ENCODE peak calls at places on chromosomes 11 and 22, in seven cellular contexts. Y, E, J, B, T, G and L are unnamed samples. For H3K4me1, the result is how much of the 10 kb centered on the place peaks cover.

GRCh38 chr22:26620197-26620596 is 1.6 kb upstream of the CRYBA4 start:
- DNase-seq in Y (no peak), E (no peak), J (no peak), B (no peak), T (no peak), G (no peak), L (no peak)

GRCh38 chr11:45850446-45850845 is 3.2 kb downstream of the CRY2 start:
- DNase-seq in Y (no peak), E (no peak), J (no peak), B (no peak), T (no peak), G (no peak), L (no peak)

GRCh38 chr11:23840872-23841271 is 656.0 kb upstream of the LUZP2 start:
- DNase-seq in Y (no peak), E (no peak), J (no peak), B (no peak), T (no peak), G (no peak), L (no peak)

GRCh38 chr22:17250380-17251129 is 31.3 kb upstream of the ADA2 start:
- DNase-seq in Y (no peak), E (no peak), J (no peak), B (no peak), T (no peak), G (no peak), L (no peak)

GRCh38 chr11:87398913-87399312 is 361.2 kb downstream of the TMEM135 start:
- DNase-seq in Y (peak), E (no peak), J (peak), B (no peak), T (peak), G (peak), L (peak)

GRCh38 chr11:69183613-69184012 is 27.9 kb downstream of the SMIM38 start:
- DNase-seq in Y (no peak), E (no peak), J (no peak), B (no peak), T (no peak), G (no peak), L (no peak)

GRCh38 chr11:118050208-118050891 is 26.5 kb upstream of the TMPRSS4 start:
- DNase-seq in Y (no peak), E (no peak), J (no peak), B (peak), T (no peak), G (no peak), L (no peak)

GRCh38 chr11:34126959-34127848 is 21.8 kb downstream of the NAT10 start:
- DNase-seq in Y (no peak), E (no peak), J (no peak), B (no peak), T (no peak), G (no peak), L (no peak)

GRCh38 chr11:31303644-31304043 is 65.9 kb downstream of the DCDC1 start:
- DNase-seq in Y (no peak), E (no peak), J (no peak), B (no peak), T (no peak), G (no peak), L (peak)

GRCh38 chr11:31301549-31302225 is 67.9 kb downstream of the DCDC1 start:
- DNase-seq in Y (no peak), E (no peak), J (no peak), B (no peak), T (no peak), G (no peak), L (no peak)
- H3K4me3 ChIP-seq in Y (no peak), E (no peak), J (no peak), B (no peak), T (no peak), G (no peak), L (no peak)

GRCh38 chr22:50303848-50304527 is 3.5 kb downstream of the PLXNB2 start:
- DNase-seq in Y (peak), E (no peak), J (no peak), B (peak), T (peak), G (no peak), L (peak)

GRCh38 chr22:50304528-50305392 is 2.7 kb downstream of the PLXNB2 start:
- DNase-seq in Y (peak), E (no peak), J (no peak), B (peak), T (peak), G (no peak), L (peak)

GRCh38 chr22:50306753-50307749 is at the start of gene PLXNB2:
- DNase-seq in Y (peak), E (peak), J (no peak), B (peak), T (peak), G (peak), L (peak)

GRCh38 chr22:50305393-50305657 is 2.1 kb downstream of the PLXNB2 start:
- DNase-seq in Y (no peak), E (no peak), J (no peak), B (no peak), T (no peak), G (no peak), L (no peak)

DNA sequence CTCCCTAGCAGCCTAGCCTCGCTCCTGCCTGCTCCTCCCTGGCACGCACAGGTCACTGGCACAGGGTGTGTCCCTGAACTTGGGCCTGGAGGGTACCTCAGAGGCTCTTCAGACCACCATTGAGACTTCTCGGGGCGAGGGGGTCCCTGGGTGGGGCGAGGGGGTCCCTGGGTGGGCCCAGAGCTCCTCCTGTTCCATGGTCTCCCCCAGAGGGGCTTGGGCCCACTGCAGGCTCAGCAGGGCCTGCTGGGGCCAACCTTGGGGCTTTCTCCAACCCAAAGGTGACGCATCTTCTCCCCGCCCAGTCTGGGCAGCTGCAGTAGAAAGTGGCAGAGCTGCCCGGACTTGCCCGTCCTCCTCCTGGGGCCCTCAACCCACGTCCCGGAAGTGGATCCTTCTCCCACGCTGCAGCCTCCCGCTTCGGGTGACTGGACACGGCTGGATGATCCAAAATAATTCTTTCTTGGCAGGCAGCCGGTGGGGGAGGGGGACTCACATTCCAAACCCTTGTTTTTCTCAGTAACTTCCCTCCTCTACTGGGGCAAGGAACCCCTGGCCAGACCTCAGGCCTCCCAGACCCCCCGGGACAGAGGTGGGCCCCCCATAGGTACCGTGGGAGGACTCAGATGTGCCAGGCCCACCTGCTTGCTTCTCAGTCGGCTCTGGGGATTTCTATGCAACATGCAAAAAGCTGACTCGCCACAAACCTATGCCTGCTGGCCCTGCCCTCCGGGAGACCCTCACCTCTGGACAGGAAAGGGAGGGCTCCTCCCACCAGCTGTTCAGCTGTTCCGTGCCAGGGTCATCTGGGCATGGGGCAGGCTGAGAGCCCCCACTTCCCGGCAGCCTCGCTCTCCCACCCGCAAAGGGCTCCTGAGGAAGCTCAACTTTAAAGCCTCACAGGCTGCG is 1.5 kb downstream of the PLXNB2 start:
- DNase-seq in Y (peak), E (peak), J (peak), B (peak), T (peak), G (peak), L (peak)
- TF ChIP-seq POLR2A in Y (no peak), E (peak), J (no peak), B (no peak), T (peak), G (no peak), L (peak)

GRCh38 chr22:40081662-40082061 is 86.9 kb downstream of the FAM83F start:
- DNase-seq in Y (no peak), E (no peak), J (no peak), B (no peak), T (no peak), G (no peak), L (no peak)
- H3K4me1 ChIP-seq in Y (under half), E (under half), J (half or more), B (half or more), T (under half), G (under half), L (under half)

DNA sequence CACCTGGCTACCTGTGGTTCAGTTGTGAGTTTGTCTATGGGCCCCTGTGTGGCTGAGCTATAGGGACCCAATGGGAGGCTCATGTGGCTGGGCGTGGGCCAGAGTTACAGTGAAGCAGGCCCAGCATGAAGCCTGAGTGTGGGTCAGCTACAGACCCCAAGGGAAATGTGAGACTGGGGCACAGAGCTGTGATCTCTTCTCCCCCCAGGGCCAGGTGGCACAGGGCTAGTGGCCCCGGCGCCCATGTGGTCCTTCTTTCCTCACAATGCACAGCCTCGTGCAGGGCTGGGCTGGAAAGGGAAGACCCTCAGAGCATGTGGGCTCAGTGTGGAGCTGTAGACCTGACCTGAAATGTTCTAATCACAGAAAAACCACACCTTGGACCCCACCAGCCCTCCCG is 71.6 kb upstream of the NECTIN1 start:
- DNase-seq in Y (no peak), E (no peak), J (no peak), B (no peak), T (no peak), G (no peak), L (no peak)
- H3K4me3 ChIP-seq in Y (no peak), E (no peak), J (no peak), B (no peak), T (no peak), G (no peak), L (no peak)